ENCODE peak calls at places on chromosome 19, in five cellular contexts. C is coronary artery, U is T-helper 2 cell, Q is T follicular helper cell, P is astrocyte. H is an unnamed sample.

GRCh38 chr19:17255150-17255621 is 9.4 kb downstream of the USHBP1 start:
- DNase-seq in C (no peak), U (no peak), Q (no peak), P (no peak), H (no peak)

GRCh38 chr19:13887529-13887928 is 10.6 kb downstream of the NANOS3 start:
- DNase-seq in C (no peak), U (no peak), Q (no peak), P (no peak), H (no peak)

GRCh38 chr19:3123088-3123721 is 12.6 kb upstream of the GNA15 start:
- DNase-seq in C (no peak), U (no peak), Q (no peak), P (no peak), H (no peak)

GRCh38 chr19:55370305-55370988 is at the start of gene IL11:
- DNase-seq in C (no peak), U (no peak), Q (no peak), P (peak), H (no peak)

GRCh38 chr19:44641866-44642265 is 1.8 kb upstream of the PVR start:
- DNase-seq in C (no peak), U (no peak), Q (no peak), P (no peak), H (no peak)

GRCh38 chr19:34181111-34181864 is 9.0 kb downstream of the LSM14A start:
- DNase-seq in C (no peak), U (no peak), Q (no peak), P (no peak), H (no peak)

GRCh38 chr19:12656899-12657571 is 9.5 kb downstream of the MAN2B1 start:
- DNase-seq in C (no peak), U (no peak), Q (no peak), P (no peak), H (peak)

GRCh38 chr19:44958090-44958489 is 2.9 kb downstream of the CLPTM1 start:
- DNase-seq in C (no peak), U (no peak), Q (no peak), P (no peak), H (no peak)

GRCh38 chr19:18798384-18799352 is 7.6 kb upstream of the COMP start:
- DNase-seq in C (no peak), U (no peak), Q (no peak), P (no peak), H (peak)

GRCh38 chr19:52722062-52723005 is 12.5 kb downstream of the ZNF611 start:
- DNase-seq in C (no peak), U (no peak), Q (no peak), P (peak), H (no peak)

GRCh38 chr19:52138614-52139290 is 986 bp downstream of the ZNF616 start:
- DNase-seq in C (no peak), U (no peak), Q (no peak), P (peak), H (peak)

GRCh38 chr19:6065685-6066365 is 44.5 kb downstream of the RFX2 start:
- DNase-seq in C (peak), U (peak), Q (peak), P (peak), H (no peak)

GRCh38 chr19:57192064-57192395 is 730 bp downstream of the ZNF264 start:
- DNase-seq in C (no peak), U (no peak), Q (no peak), P (no peak), H (no peak)